ENCODE peak calls at places on chromosomes 5 and 9, in six cellular contexts. S is ELF-1, Y is stomach, Z is sigmoid colon, L is HFF-Myc, D is COR-L47. I is an unnamed sample.

GRCh38 chr5:61625682-61626620 is 293.9 kb downstream of the ZSWIM6 start:
- DNase-seq in D (no peak), S (peak), Z (peak), L (no peak), Y (peak), I (no peak)

GRCh38 chr9:134264169-134264568 is 62.1 kb upstream of the RXRA start:
- DNase-seq in L (no peak), Z (no peak), S (no peak), D (no peak), Y (no peak), I (no peak)

GRCh38 chr5:2109566-2109965 is 226.8 kb upstream of the IRX4 start:
- DNase-seq in Z (no peak), Y (no peak), S (no peak), L (no peak), D (no peak), I (no peak)

GRCh38 chr9:130387905-130388304 is 56.9 kb upstream of the ASS1 start:
- DNase-seq in Y (no peak), D (no peak), S (no peak), L (no peak), Z (no peak), I (no peak)

GRCh38 chr5:141560725-141561483 is 57.9 kb downstream of the DIAPH1 start:
- DNase-seq in L (peak), S (peak), D (peak), Y (peak), Z (peak), I (peak)

GRCh38 chr9:136599811-136600660 is 54.2 kb upstream of the NOTCH1 start:
- DNase-seq in S (peak), L (no peak), Y (no peak), Z (no peak), D (no peak), I (no peak)

GRCh38 chr5:3202570-3202969 is 393.1 kb upstream of the IRX1 start:
- DNase-seq in Y (no peak), L (no peak), S (no peak), D (no peak), Z (no peak), I (no peak)

GRCh38 chr5:111454198-111454606 is 58.1 kb downstream of the STARD4 start:
- DNase-seq in L (peak), D (peak), Z (no peak), Y (no peak), S (no peak), I (peak)

GRCh38 chr5:170587808-170588207 is 84.0 kb downstream of the KCNIP1 start:
- DNase-seq in S (no peak), D (no peak), L (no peak), Y (no peak), Z (no peak), I (no peak)

GRCh38 chr5:131386779-131387178 is 122.9 kb downstream of the CDC42SE2 start:
- DNase-seq in D (peak), Z (no peak), Y (no peak), S (no peak), L (no peak), I (no peak)

GRCh38 chr5:170523129-170523497 is 19.3 kb downstream of the KCNIP1 start:
- DNase-seq in Y (no peak), L (no peak), D (peak), Z (no peak), S (peak), I (no peak)

GRCh38 chr5:180353226-180353962 is at the start of gene GFPT2:
- DNase-seq in Z (peak), D (peak), L (no peak), Y (peak), S (peak), I (peak)

GRCh38 chr5:178228609-178229008 is 4.0 kb downstream of the PHYKPL start:
- DNase-seq in Y (no peak), L (no peak), S (no peak), D (no peak), Z (no peak), I (no peak)

GRCh38 chr9:108225371-108225905 is 630.3 kb downstream of the ACTL7B start:
- DNase-seq in D (no peak), Y (no peak), Z (no peak), S (no peak), L (no peak), I (peak)

GRCh38 chr9:35891649-35892048 is 14.4 kb upstream of the HRCT1 start:
- DNase-seq in Y (no peak), S (no peak), Z (no peak), L (no peak), D (no peak), I (no peak)

GRCh38 chr5:173329370-173330150 is 1.3 kb upstream of the STC2 start:
- DNase-seq in S (peak), D (peak), Z (no peak), Y (no peak), L (no peak), I (no peak)

GRCh38 chr9:78443946-78444345 is 147.0 kb downstream of the PSAT1 start:
- DNase-seq in S (peak), D (no peak), Y (no peak), L (no peak), Z (no peak), I (no peak)

GRCh38 chr9:122264360-122265264 is at the start of the genes MRRF and RBM18:
- DNase-seq in S (peak), D (peak), L (peak), Y (peak), Z (peak), I (peak)

GRCh38 chr9:113620377-113621161 is 157.0 kb downstream of the RGS3 start:
- DNase-seq in Z (peak), L (peak), D (no peak), Y (peak), S (peak), I (peak)

GRCh38 chr9:110246214-110246613 is 10.1 kb downstream of the TXN start:
- DNase-seq in Z (no peak), S (no peak), L (no peak), D (no peak), Y (no peak), I (no peak)

GRCh38 chr5:135156715-135157404 is 122.8 kb upstream of the PITX1 start:
- DNase-seq in Y (no peak), Z (no peak), D (no peak), S (no peak), L (no peak), I (no peak)

GRCh38 chr9:132937463-132937901 is 6.9 kb downstream of the TSC1 start:
- DNase-seq in Z (no peak), D (no peak), L (no peak), S (no peak), Y (no peak), I (no peak)

GRCh38 chr5:28543699-28544098 is 1505.3 kb upstream of the CDH9 start:
- DNase-seq in L (no peak), S (no peak), Y (no peak), Z (no peak), D (no peak), I (no peak)

GRCh38 chr5:145340099-145340498 is 495.0 kb downstream of the PRELID2 start:
- DNase-seq in S (no peak), D (no peak), Z (no peak), L (no peak), Y (no peak), I (no peak)

GRCh38 chr9:89529243-89530030 is 31.5 kb upstream of the SEMA4D start:
- DNase-seq in D (no peak), Z (no peak), S (no peak), L (no peak), Y (no peak), I (no peak)